ENCODE peak calls at places on chromosomes 2 and 18, in eight cellular contexts. A, U, C, Y, L, G, Z and T are unnamed samples.

GRCh38 chr2:191622374-191623320 is 55.3 kb upstream of the NABP1 start:
- DNase-seq in C (no peak), L (no peak), Y (no peak), Z (no peak), U (no peak), A (no peak), G (no peak), T (no peak)

GRCh38 chr18:27144672-27145071 is 40.4 kb downstream of the CHST9 start:
- DNase-seq in L (no peak), Y (no peak), C (no peak), U (no peak), Z (no peak), A (no peak), G (no peak), T (no peak)

GRCh38 chr2:33222309-33222708 is 254.1 kb upstream of the RASGRP3 start:
- DNase-seq in U (no peak), L (no peak), A (no peak), C (no peak), Y (no peak), G (no peak), Z (no peak), T (no peak)

GRCh38 chr2:223959688-223960087 is 2.4 kb downstream of the MRPL44 start:
- DNase-seq in Y (no peak), A (no peak), C (peak; percentile 31), G (peak; percentile 75), U (no peak), L (no peak), Z (no peak), T (no peak)

GRCh38 chr2:58215429-58215828 is 25.7 kb downstream of the FANCL start:
- DNase-seq in C (no peak), L (no peak), Y (no peak), U (no peak), A (no peak), Z (no peak), G (no peak), T (no peak)

GRCh38 chr2:230974096-230974913 is 21.6 kb upstream of the SPATA3 start:
- DNase-seq in Y (no peak), U (no peak), G (peak; percentile 50), L (no peak), C (peak; percentile 38), A (no peak), Z (no peak), T (peak; percentile 33)

GRCh38 chr18:427005-427404 is 73.5 kb downstream of the COLEC12 start:
- DNase-seq in L (no peak), Y (no peak), G (peak; percentile 95), C (no peak), A (no peak), U (no peak), Z (no peak), T (no peak)

GRCh38 chr2:195559431-195559914 is 97.6 kb upstream of the SLC39A10 start:
- DNase-seq in L (no peak), U (no peak), Y (no peak), A (no peak), C (no peak), G (peak; percentile 78), Z (no peak), T (peak; percentile 72)

GRCh38 chr2:85319811-85320210 is 8.0 kb downstream of the TGOLN2 start:
- DNase-seq in Z (no peak), A (no peak), G (no peak), C (no peak), U (no peak), L (no peak), Y (no peak), T (no peak)

GRCh38 chr2:229780856-229781773 is 66.8 kb upstream of the DNER start:
- DNase-seq in G (peak; percentile 56), U (peak; percentile 36), Y (no peak), Z (peak; percentile 12), C (peak; percentile 68), A (no peak), L (no peak), T (peak; percentile 25)

GRCh38 chr2:155350783-155351580 is 652.5 kb downstream of the KCNJ3 start:
- DNase-seq in Y (no peak), A (no peak), Z (no peak), G (no peak), L (no peak), U (no peak), C (no peak), T (no peak)

GRCh38 chr2:223528036-223528435 is 74.1 kb downstream of the SCG2 start:
- DNase-seq in G (peak; percentile 90), Y (no peak), Z (no peak), C (no peak), U (no peak), A (no peak), L (no peak), T (no peak)

GRCh38 chr2:105934467-105934866 is 189.8 kb downstream of the NCK2 start:
- DNase-seq in G (no peak), L (no peak), Z (no peak), A (no peak), Y (no peak), U (no peak), C (no peak), T (no peak)

GRCh38 chr2:17757321-17757720 is 3.4 kb downstream of the GEN1 start:
- DNase-seq in G (peak; percentile 59), Y (no peak), L (no peak), U (no peak), A (no peak), Z (no peak), C (no peak), T (no peak)

GRCh38 chr2:23625726-23626125 is 240.7 kb downstream of the KLHL29 start:
- DNase-seq in A (no peak), Y (no peak), Z (no peak), C (no peak), L (peak; percentile 35), G (no peak), U (no peak), T (no peak)

GRCh38 chr18:2135309-2135708 is 436.0 kb downstream of the METTL4 start:
- DNase-seq in U (peak; percentile 11), G (no peak), A (no peak), C (no peak), Y (no peak), Z (no peak), L (no peak), T (no peak)

GRCh38 chr2:69309336-69310048 is 77.5 kb downstream of the GFPT1 start:
- DNase-seq in Z (no peak), A (peak; percentile 84), L (peak; percentile 85), C (peak; percentile 67), U (no peak), Y (peak; percentile 83), G (peak; percentile 84), T (peak; percentile 29)

GRCh38 chr2:96400049-96401000 is 64.8 kb downstream of the NCAPH start:
- DNase-seq in L (peak; percentile 47), U (no peak), Y (no peak), G (no peak), Z (no peak), A (no peak), C (no peak), T (peak; percentile 56)

GRCh38 chr2:232406556-232407310 is at the start of gene ALPG:
- DNase-seq in A (no peak), Z (no peak), G (no peak), Y (no peak), C (peak; percentile 58), U (no peak), L (no peak), T (no peak)

GRCh38 chr2:123366438-123366837 is 658.6 kb upstream of the CNTNAP5 start:
- DNase-seq in A (no peak), U (no peak), G (no peak), C (no peak), Y (no peak), L (no peak), Z (no peak), T (no peak)

GRCh38 chr2:159683804-159684203 is 28.5 kb upstream of the MARCHF7 start:
- DNase-seq in U (no peak), G (no peak), C (no peak), Y (no peak), A (no peak), L (no peak), Z (no peak), T (no peak)

GRCh38 chr2:1758112-1758630 is 13.9 kb upstream of the PXDN start:
- DNase-seq in A (peak; percentile 27), U (no peak), Z (no peak), C (no peak), G (no peak), Y (peak; percentile 28), L (peak; percentile 28), T (no peak)
- H3K4me1 ChIP-seq in A (no peaks in the 10 kb centered on the region), U (no peaks in the 10 kb centered on the region), Z (no peaks in the 10 kb centered on the region), C (no peaks in the 10 kb centered on the region), G (no peaks in the 10 kb centered on the region), Y (no peaks in the 10 kb centered on the region), L (no peaks in the 10 kb centered on the region), T (no peaks in the 10 kb centered on the region)

GRCh38 chr18:77061291-77061945 is 71.2 kb downstream of the MBP start:
- DNase-seq in C (no peak), A (no peak), G (no peak), U (no peak), Y (no peak), Z (no peak), L (no peak), T (no peak)
- H3K4me1 ChIP-seq in C (peaks cover 11% of the 10 kb centered on the region), A (peaks cover 7% of the 10 kb centered on the region), G (peaks cover 24% of the 10 kb centered on the region), U (peaks cover 6% of the 10 kb centered on the region), Y (peaks cover 3% of the 10 kb centered on the region), Z (peaks cover 29% of the 10 kb centered on the region), L (no peaks in the 10 kb centered on the region), T (no peaks in the 10 kb centered on the region)

GRCh38 chr2:127654838-127655175 is 8.9 kb downstream of the GPR17 start:
- DNase-seq in Y (no peak), A (peak; percentile 50), Z (no peak), U (no peak), G (no peak), L (no peak), C (no peak), T (no peak)

GRCh38 chr2:127652786-127653357 is 6.9 kb downstream of the GPR17 start:
- DNase-seq in A (peak; percentile 49), Y (no peak), Z (no peak), U (no peak), C (no peak), G (no peak), L (no peak), T (no peak)

GRCh38 chr2:127654084-127654837 is 8.3 kb downstream of the GPR17 start:
- DNase-seq in A (peak; percentile 53), L (no peak), C (no peak), Z (no peak), U (no peak), G (no peak), Y (no peak), T (no peak)

GRCh38 chr2:127651987-127652550 is 6.1 kb downstream of the GPR17 start:
- DNase-seq in U (no peak), C (no peak), A (peak; percentile 96), L (no peak), Y (no peak), G (no peak), Z (no peak), T (no peak)

GRCh38 chr2:127653421-127654083 is 7.6 kb downstream of the GPR17 start:
- DNase-seq in G (no peak), Y (no peak), A (peak; percentile 47), Z (no peak), C (no peak), L (no peak), U (no peak), T (peak; percentile 55)
- H3K4me1 ChIP-seq in G (no peaks in the 10 kb centered on the region), Y (peaks cover 9% of the 10 kb centered on the region), A (peaks cover 50% of the 10 kb centered on the region), Z (no peaks in the 10 kb centered on the region), C (no peaks in the 10 kb centered on the region), L (no peaks in the 10 kb centered on the region), U (peaks cover 16% of the 10 kb centered on the region), T (peaks cover 13% of the 10 kb centered on the region)

DNA sequence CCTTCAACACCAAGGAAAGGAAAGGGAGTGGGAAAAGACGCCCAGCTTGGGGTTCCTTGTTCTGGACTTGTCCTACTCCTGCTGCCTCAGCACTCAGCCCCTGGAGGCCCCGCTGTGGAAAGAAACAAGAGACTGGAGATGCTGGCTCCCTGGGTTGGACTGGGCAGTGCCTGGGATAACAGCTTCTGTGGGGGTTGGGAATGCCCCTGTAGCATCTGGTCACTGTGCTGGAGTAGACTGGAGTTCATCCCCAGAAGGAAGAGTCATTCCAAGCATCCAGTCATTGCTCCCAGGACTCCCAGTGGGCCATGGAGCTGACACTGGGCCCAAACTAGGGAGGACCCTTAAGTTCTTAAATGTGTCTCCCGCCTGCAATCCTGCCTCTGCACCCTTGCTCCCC is 129.3 kb upstream of the HAAO start:
- DNase-seq in L (no peak), A (peak; percentile 41), Z (no peak), G (peak; percentile 26), Y (no peak), C (no peak), U (no peak), T (no peak)
- H3K4me1 ChIP-seq in L (peaks cover 5% of the 10 kb centered on the region), A (peaks cover 38% of the 10 kb centered on the region), Z (peaks cover 4% of the 10 kb centered on the region), G (peaks cover 80% of the 10 kb centered on the region), Y (peaks cover 34% of the 10 kb centered on the region), C (peaks cover 36% of the 10 kb centered on the region), U (peaks cover 67% of the 10 kb centered on the region), T (peaks cover 40% of the 10 kb centered on the region)